ENCODE peak calls at places on chromosomes 2 and 18, in nine cellular contexts. Y is GM10248; N is thoracic aorta; E is fibroblast of villous mesenchyme; I is CD8-positive, alpha-beta T cell; R is CD4-positive, alpha-beta T cell; T is endodermal cell; V is transverse colon; O is neural crest cell. P is an unnamed sample.

GRCh38 chr18:77131100-77131651 is 1.4 kb downstream of the MBP start:
- DNase-seq in Y (peak; percentile 47), N (no peak), E (peak; percentile 60), I (peak; percentile 50), R (no peak), T (no peak), V (peak; percentile 46), O (no peak), P (peak; percentile 38)

GRCh38 chr18:45248240-45248903 is 366.9 kb upstream of the SLC14A2 start:
- DNase-seq in Y (no peak), N (peak; percentile 41), E (peak; percentile 87), I (no peak), R (no peak), T (no peak), V (no peak), O (no peak), P (no peak)

GRCh38 chr2:217360111-217360510 is 500.2 kb upstream of the TNP1 start:
- DNase-seq in Y (no peak), N (no peak), E (no peak), I (no peak), R (no peak), T (no peak), V (no peak), O (no peak), P (no peak)

GRCh38 chr18:37710731-37711130 is 145.1 kb upstream of the CELF4 start:
- DNase-seq in Y (no peak), N (no peak), E (no peak), I (no peak), R (no peak), T (no peak), V (no peak), O (no peak), P (no peak)

GRCh38 chr2:64525323-64525625 is 1.1 kb downstream of the AFTPH start:
- DNase-seq in Y (peak; percentile 51), N (no peak), E (peak; percentile 24), I (peak; percentile 30), R (no peak), T (no peak), V (peak; percentile 11), O (no peak), P (no peak)

GRCh38 chr18:79413901-79414300 is 18.2 kb downstream of the NFATC1 start:
- DNase-seq in Y (no peak), N (no peak), E (no peak), I (no peak), R (no peak), T (no peak), V (no peak), O (no peak), P (no peak)

GRCh38 chr2:70344195-70344594 is 42.3 kb upstream of the FAM136A start:
- DNase-seq in Y (no peak), N (no peak), E (no peak), I (no peak), R (no peak), T (no peak), V (no peak), O (no peak), P (no peak)

GRCh38 chr2:221431477-221431876 is 140.6 kb downstream of the EPHA4 start:
- DNase-seq in Y (no peak), N (no peak), E (no peak), I (no peak), R (no peak), T (no peak), V (peak; percentile 11), O (no peak), P (no peak)

GRCh38 chr2:215447673-215448081 is 11.8 kb upstream of the FN1 start:
- DNase-seq in Y (no peak), N (no peak), E (no peak), I (no peak), R (no peak), T (no peak), V (no peak), O (no peak), P (no peak)

GRCh38 chr2:241261628-241262027 is 53.8 kb downstream of the HDLBP start:
- DNase-seq in Y (no peak), N (no peak), E (no peak), I (no peak), R (no peak), T (no peak), V (no peak), O (no peak), P (no peak)

GRCh38 chr2:101386599-101387150 is 628 bp downstream of the CREG2 start:
- DNase-seq in Y (no peak), N (no peak), E (no peak), I (no peak), R (no peak), T (peak; percentile 69), V (no peak), O (no peak), P (no peak)

GRCh38 chr2:191565647-191566198 is 112.2 kb upstream of the NABP1 start:
- DNase-seq in Y (no peak), N (no peak), E (no peak), I (no peak), R (no peak), T (no peak), V (no peak), O (no peak), P (no peak)

GRCh38 chr2:150919899-150920298 is 341.8 kb downstream of the RBM43 start:
- DNase-seq in Y (no peak), N (no peak), E (no peak), I (no peak), R (no peak), T (no peak), V (no peak), O (no peak), P (no peak)

GRCh38 chr2:9984217-9984739 is 32.8 kb downstream of the GRHL1 start:
- DNase-seq in Y (peak; percentile 75), N (no peak), E (peak; percentile 71), I (peak; percentile 15), R (no peak), T (no peak), V (no peak), O (no peak), P (no peak)

GRCh38 chr2:23826771-23827170 is 100.2 kb downstream of the ATAD2B start:
- DNase-seq in Y (no peak), N (no peak), E (no peak), I (no peak), R (no peak), T (no peak), V (no peak), O (no peak), P (no peak)

GRCh38 chr18:76889086-76889699 is 66.8 kb downstream of the ZNF236 start:
- DNase-seq in Y (no peak), N (no peak), E (no peak), I (no peak), R (no peak), T (no peak), V (no peak), O (no peak), P (no peak)

GRCh38 chr2:128282976-128283810 is 35.5 kb downstream of the HS6ST1 start:
- DNase-seq in Y (no peak), N (no peak), E (no peak), I (no peak), R (no peak), T (no peak), V (no peak), O (no peak), P (no peak)

GRCh38 chr2:202014328-202015034 is 19.2 kb upstream of the FZD7 start:
- DNase-seq in Y (no peak), N (no peak), E (no peak), I (no peak), R (no peak), T (no peak), V (no peak), O (no peak), P (no peak)

DNA sequence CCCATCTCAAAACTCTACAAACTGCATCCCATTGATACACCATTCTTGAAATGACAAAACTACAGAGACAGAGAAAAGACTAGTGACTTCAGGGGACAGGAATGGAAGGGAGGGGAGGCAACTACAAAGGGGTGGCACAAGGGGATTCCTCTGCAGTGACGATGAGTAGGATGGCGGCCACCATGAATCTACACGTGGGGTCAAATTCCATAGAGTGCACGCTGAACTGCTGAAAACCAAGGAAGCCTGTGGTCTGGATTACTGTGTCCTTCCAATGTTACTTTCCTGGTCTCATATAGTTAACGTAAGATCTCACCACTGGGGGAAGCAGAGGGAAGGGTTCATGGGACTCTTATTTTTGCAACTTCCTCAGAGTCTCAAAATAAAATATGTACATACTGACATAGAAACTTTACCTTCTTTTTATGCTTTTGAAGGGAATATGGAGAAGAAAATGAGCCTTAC is 23.6 kb downstream of the COX7A2L start:
- DNase-seq in Y (no peak), N (no peak), E (no peak), I (no peak), R (no peak), T (no peak), V (no peak), O (no peak), P (no peak)
- TF ChIP-seq CTCF in Y (no peak), N (no peak), E (peak; percentile 17), I (no peak), R (no peak), T (peak; percentile 61), V (no peak), O (peak; percentile 33), P (no peak)

DNA sequence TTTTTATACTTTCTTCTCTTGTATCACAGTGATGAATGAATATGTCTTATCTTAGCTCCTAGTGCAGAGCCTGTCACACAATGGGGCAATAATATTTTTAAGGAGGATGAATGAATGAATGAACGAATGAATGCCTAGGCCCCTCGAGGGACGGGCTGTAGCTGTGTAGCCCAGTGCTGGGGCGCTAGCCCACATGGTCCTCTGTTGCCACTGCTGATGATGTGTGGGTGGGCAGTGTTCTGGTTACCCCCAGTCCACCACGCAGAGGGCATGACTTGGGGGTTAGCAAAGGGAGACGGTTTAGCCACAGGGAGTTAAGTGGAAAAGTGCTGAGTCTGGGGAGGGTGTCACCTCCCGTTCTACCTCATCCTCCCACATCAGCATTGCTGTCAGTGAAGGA is 134.2 kb downstream of the SMAD7 start:
- DNase-seq in Y (no peak), N (no peak), E (no peak), I (no peak), R (no peak), T (no peak), V (peak; percentile 1), O (no peak), P (no peak)
- TF ChIP-seq CTCF in Y (no peak), N (no peak), E (no peak), I (no peak), R (no peak), T (no peak), V (no peak), O (no peak), P (no peak)

DNA sequence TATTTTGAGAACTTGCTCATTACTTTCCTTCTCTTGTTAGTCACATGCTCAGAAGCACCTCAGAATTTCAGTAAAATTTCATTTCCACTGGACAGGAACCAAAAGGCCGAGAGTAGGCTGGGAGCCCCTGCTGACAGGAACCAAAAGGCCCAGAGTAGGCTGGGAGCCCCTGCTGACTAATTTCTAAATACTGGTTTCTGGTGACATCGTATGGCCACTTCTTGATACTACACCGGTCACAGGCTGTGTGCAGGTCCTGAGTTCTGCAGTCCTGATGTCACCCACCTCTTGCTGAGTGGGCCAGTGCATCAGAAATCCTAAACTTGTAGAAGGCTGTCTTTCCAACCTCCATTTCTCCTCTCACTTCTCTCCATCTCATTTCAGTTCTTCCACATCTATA is 17.7 kb upstream of the EN1 start:
- DNase-seq in Y (peak; percentile 56), N (no peak), E (peak; percentile 39), I (no peak), R (no peak), T (peak; percentile 85), V (no peak), O (peak; percentile 40), P (peak; percentile 55)
- TF ChIP-seq CTCF in Y (peak; percentile 76), N (peak; percentile 36), E (peak; percentile 60), I (peak; percentile 31), R (peak; percentile 61), T (peak; percentile 87), V (peak; percentile 37), O (peak; percentile 83), P (peak; percentile 59)

GRCh38 chr2:20015482-20016083 is 3.1 kb upstream of the MATN3 start:
- DNase-seq in Y (peak; percentile 58), N (no peak), E (peak; percentile 70), I (no peak), R (no peak), T (no peak), V (no peak), O (peak; percentile 20), P (no peak)
- TF ChIP-seq CTCF in Y (peak; percentile 45), N (peak; percentile 62), E (peak; percentile 59), I (peak; percentile 58), R (peak; percentile 72), T (peak; percentile 77), V (peak; percentile 70), O (peak; percentile 74), P (peak; percentile 82)